ENCODE peak calls at places on chromosomes 7 and 10, in six cellular contexts. One of them, this sample, is unnamed. For H3K4me1, the result is how much of the 10 kb centered on the place peaks cover.

GRCh38 chr10:29749150-29749549 is 114.4 kb upstream of the SVIL start:
- DNase-seq in HepG2: no peak
- DNase-seq in endothelial cell of umbilical vein: no peak
- DNase-seq in hepatocyte: no peak
- DNase-seq in A549: no peak
- DNase-seq in keratinocyte: no peak
- DNase-seq in this sample: no peak

GRCh38 chr7:4147931-4148620 is 534.0 kb upstream of the FOXK1 start:
- DNase-seq in hepatocyte: no peak
- DNase-seq in keratinocyte: no peak
- DNase-seq in A549: no peak
- DNase-seq in endothelial cell of umbilical vein: no peak
- DNase-seq in HepG2: no peak
- DNase-seq in this sample: peak

GRCh38 chr10:13518076-13518692 is 10.6 kb downstream of the BEND7 start:
- DNase-seq in endothelial cell of umbilical vein: no peak
- DNase-seq in HepG2: no peak
- DNase-seq in A549: no peak
- DNase-seq in keratinocyte: no peak
- DNase-seq in hepatocyte: peak
- DNase-seq in this sample: peak

GRCh38 chr7:141585592-141586510 is 34.6 kb downstream of the AGK start:
- DNase-seq in A549: peak
- DNase-seq in hepatocyte: no peak
- DNase-seq in keratinocyte: peak
- DNase-seq in endothelial cell of umbilical vein: no peak
- DNase-seq in HepG2: peak
- DNase-seq in this sample: no peak

GRCh38 chr7:148299335-148299734 is 291.2 kb upstream of the C7orf33 start:
- DNase-seq in hepatocyte: peak
- DNase-seq in A549: no peak
- DNase-seq in keratinocyte: no peak
- DNase-seq in HepG2: peak
- DNase-seq in endothelial cell of umbilical vein: no peak
- DNase-seq in this sample: no peak

GRCh38 chr10:100391163-100392002 is 44.4 kb downstream of the SCD start:
- DNase-seq in A549: no peak
- DNase-seq in keratinocyte: no peak
- DNase-seq in endothelial cell of umbilical vein: no peak
- DNase-seq in hepatocyte: no peak
- DNase-seq in HepG2: no peak
- DNase-seq in this sample: no peak

GRCh38 chr7:70698219-70698832 is 433.6 kb upstream of the GALNT17 start:
- DNase-seq in A549: peak
- DNase-seq in hepatocyte: peak
- DNase-seq in endothelial cell of umbilical vein: peak
- DNase-seq in HepG2: peak
- DNase-seq in keratinocyte: no peak
- DNase-seq in this sample: peak

GRCh38 chr7:28626191-28626590 is 213.9 kb downstream of the CREB5 start:
- DNase-seq in HepG2: no peak
- DNase-seq in endothelial cell of umbilical vein: no peak
- DNase-seq in A549: no peak
- DNase-seq in keratinocyte: no peak
- DNase-seq in hepatocyte: no peak
- DNase-seq in this sample: no peak

GRCh38 chr7:112399501-112399900 is 50.8 kb upstream of the IFRD1 start:
- DNase-seq in HepG2: no peak
- DNase-seq in A549: no peak
- DNase-seq in hepatocyte: no peak
- DNase-seq in endothelial cell of umbilical vein: no peak
- DNase-seq in keratinocyte: no peak
- DNase-seq in this sample: no peak

GRCh38 chr7:155224116-155224811 is 73.4 kb upstream of the INSIG1 start:
- DNase-seq in A549: no peak
- DNase-seq in endothelial cell of umbilical vein: no peak
- DNase-seq in keratinocyte: peak
- DNase-seq in HepG2: no peak
- DNase-seq in hepatocyte: no peak
- DNase-seq in this sample: no peak

GRCh38 chr7:134022512-134022911 is 104.6 kb upstream of the LRGUK start:
- DNase-seq in keratinocyte: no peak
- DNase-seq in hepatocyte: no peak
- DNase-seq in endothelial cell of umbilical vein: no peak
- DNase-seq in A549: no peak
- DNase-seq in HepG2: no peak
- DNase-seq in this sample: no peak

GRCh38 chr10:78207216-78207615 is 173.6 kb downstream of the RPS24 start:
- DNase-seq in hepatocyte: no peak
- DNase-seq in endothelial cell of umbilical vein: no peak
- DNase-seq in HepG2: no peak
- DNase-seq in keratinocyte: no peak
- DNase-seq in A549: no peak
- DNase-seq in this sample: no peak

GRCh38 chr7:26925768-26926167 is 61.4 kb upstream of the SKAP2 start:
- DNase-seq in endothelial cell of umbilical vein: no peak
- DNase-seq in hepatocyte: no peak
- DNase-seq in keratinocyte: no peak
- DNase-seq in HepG2: no peak
- DNase-seq in A549: no peak
- DNase-seq in this sample: no peak

GRCh38 chr10:84088626-84089025 is 50.7 kb upstream of the GHITM start:
- DNase-seq in hepatocyte: no peak
- DNase-seq in keratinocyte: no peak
- DNase-seq in HepG2: no peak
- DNase-seq in A549: no peak
- DNase-seq in endothelial cell of umbilical vein: no peak
- DNase-seq in this sample: no peak

GRCh38 chr7:73706122-73707044 is 13.1 kb downstream of the STX1A start:
- DNase-seq in HepG2: no peak
- DNase-seq in A549: peak
- DNase-seq in endothelial cell of umbilical vein: no peak
- DNase-seq in hepatocyte: no peak
- DNase-seq in keratinocyte: no peak
- DNase-seq in this sample: no peak

GRCh38 chr7:55498142-55498541 is 74.2 kb downstream of the VOPP1 start:
- DNase-seq in A549: no peak
- DNase-seq in endothelial cell of umbilical vein: no peak
- DNase-seq in keratinocyte: no peak
- DNase-seq in hepatocyte: no peak
- DNase-seq in HepG2: no peak
- DNase-seq in this sample: no peak

GRCh38 chr10:103839513-103839864 is 15.9 kb downstream of the SH3PXD2A start:
- DNase-seq in hepatocyte: no peak
- DNase-seq in HepG2: no peak
- DNase-seq in endothelial cell of umbilical vein: no peak
- DNase-seq in A549: no peak
- DNase-seq in keratinocyte: no peak
- DNase-seq in this sample: no peak
- H3K4me1 ChIP-seq in hepatocyte: half or more
- H3K4me1 ChIP-seq in HepG2: half or more
- H3K4me1 ChIP-seq in endothelial cell of umbilical vein: under half
- H3K4me1 ChIP-seq in A549: under half
- H3K4me1 ChIP-seq in keratinocyte: half or more
- H3K4me1 ChIP-seq in this sample: under half

GRCh38 chr7:42237162-42237821 is at the start of gene GLI3:
- DNase-seq in A549: peak
- DNase-seq in HepG2: no peak
- DNase-seq in hepatocyte: peak
- DNase-seq in keratinocyte: no peak
- DNase-seq in endothelial cell of umbilical vein: peak
- DNase-seq in this sample: peak
- TF ChIP-seq CTCF in A549: no peak
- TF ChIP-seq CTCF in HepG2: no peak
- TF ChIP-seq CTCF in hepatocyte: peak
- TF ChIP-seq CTCF in keratinocyte: peak
- TF ChIP-seq CTCF in endothelial cell of umbilical vein: peak
- TF ChIP-seq CTCF in this sample: no peak

GRCh38 chr7:47451851-47452205 is 130.1 kb downstream of the TNS3 start:
- DNase-seq in hepatocyte: no peak
- DNase-seq in keratinocyte: no peak
- DNase-seq in endothelial cell of umbilical vein: no peak
- DNase-seq in HepG2: no peak
- DNase-seq in A549: no peak
- DNase-seq in this sample: no peak
- H3K4me2 ChIP-seq in hepatocyte: no peak
- H3K4me2 ChIP-seq in keratinocyte: no peak
- H3K4me2 ChIP-seq in endothelial cell of umbilical vein: peak
- H3K4me2 ChIP-seq in HepG2: no peak
- H3K4me2 ChIP-seq in A549: no peak
- H3K4me2 ChIP-seq in this sample: no peak

GRCh38 chr7:664402-664775 is 62.1 kb upstream of the DNAAF5 start:
- DNase-seq in keratinocyte: no peak
- DNase-seq in endothelial cell of umbilical vein: no peak
- DNase-seq in A549: no peak
- DNase-seq in HepG2: no peak
- DNase-seq in hepatocyte: no peak
- DNase-seq in this sample: no peak

GRCh38 chr7:665751-666453 is 60.6 kb upstream of the DNAAF5 start:
- DNase-seq in endothelial cell of umbilical vein: no peak
- DNase-seq in A549: no peak
- DNase-seq in keratinocyte: no peak
- DNase-seq in HepG2: no peak
- DNase-seq in hepatocyte: no peak
- DNase-seq in this sample: peak

GRCh38 chr7:662576-662975 is 63.9 kb upstream of the DNAAF5 start:
- DNase-seq in hepatocyte: no peak
- DNase-seq in keratinocyte: no peak
- DNase-seq in endothelial cell of umbilical vein: no peak
- DNase-seq in A549: no peak
- DNase-seq in HepG2: no peak
- DNase-seq in this sample: no peak

GRCh38 chr7:666454-667292 is 59.8 kb upstream of the DNAAF5 start:
- DNase-seq in A549: no peak
- DNase-seq in hepatocyte: no peak
- DNase-seq in HepG2: no peak
- DNase-seq in endothelial cell of umbilical vein: no peak
- DNase-seq in keratinocyte: no peak
- DNase-seq in this sample: no peak

GRCh38 chr7:665251-665650 is 61.2 kb upstream of the DNAAF5 start:
- DNase-seq in HepG2: peak
- DNase-seq in endothelial cell of umbilical vein: no peak
- DNase-seq in A549: no peak
- DNase-seq in hepatocyte: peak
- DNase-seq in keratinocyte: no peak
- DNase-seq in this sample: no peak
- H3K4me1 ChIP-seq in HepG2: under half
- H3K4me1 ChIP-seq in endothelial cell of umbilical vein: under half
- H3K4me1 ChIP-seq in A549: under half
- H3K4me1 ChIP-seq in hepatocyte: under half
- H3K4me1 ChIP-seq in keratinocyte: under half
- H3K4me1 ChIP-seq in this sample: under half